ENCODE peak calls at places on chromosomes 7 and 10, in nine cellular contexts. A is astrocyte; L is heart right ventricle; K is K562; C is GM06990; H is GM12878; U is CD8-positive, alpha-beta T cell; S is right atrium auricular region; Y is cardiac muscle cell. Z is an unnamed sample.

GRCh38 chr7:106858618-106859532 is 6.2 kb upstream of the PIK3CG start:
- DNase-seq in K (peak; percentile 88), S (no peak), H (no peak), L (peak; percentile 70), Y (peak; percentile 52), C (no peak), A (no peak), U (no peak), Z (peak; percentile 80)

GRCh38 chr7:151436446-151437162 is 3.3 kb downstream of the CRYGN start:
- DNase-seq in H (no peak), C (no peak), K (no peak), S (no peak), U (no peak), A (no peak), Y (peak; percentile 38), L (no peak), Z (peak; percentile 49)

GRCh38 chr7:2876031-2876862 is 32.1 kb upstream of the GNA12 start:
- DNase-seq in U (no peak), H (no peak), K (no peak), A (peak; percentile 82), L (no peak), Y (peak; percentile 38), S (no peak), C (no peak), Z (no peak)

GRCh38 chr10:124647421-124648130 is 96.6 kb downstream of the FAM53B start:
- DNase-seq in H (peak; percentile 50), U (peak; percentile 69), A (no peak), K (peak; percentile 60), Y (peak; percentile 52), S (peak; percentile 80), L (peak; percentile 64), C (peak; percentile 61), Z (peak; percentile 41)

GRCh38 chr7:13850185-13850752 is 139.2 kb downstream of the ETV1 start:
- DNase-seq in A (peak; percentile 99), L (no peak), K (peak; percentile 21), U (peak; percentile 38), C (no peak), H (peak; percentile 9), Y (peak; percentile 95), S (no peak), Z (peak; percentile 49)

GRCh38 chr7:73701357-73701995 is 18.0 kb downstream of the STX1A start:
- DNase-seq in C (no peak), K (peak; percentile 77), Y (peak; percentile 57), S (no peak), L (no peak), U (peak; percentile 29), H (no peak), A (peak; percentile 50), Z (peak; percentile 75)

GRCh38 chr7:48237354-48237753 is 66.1 kb downstream of the ABCA13 start:
- DNase-seq in H (no peak), S (no peak), K (no peak), Y (no peak), L (no peak), U (no peak), A (no peak), C (no peak), Z (no peak)

GRCh38 chr7:46145412-46145811 is 224.3 kb upstream of the IGFBP3 start:
- DNase-seq in C (no peak), U (no peak), H (no peak), S (no peak), Y (peak; percentile 98), L (no peak), K (no peak), A (peak; percentile 100), Z (no peak)

GRCh38 chr10:73909716-73910115 is 1.2 kb upstream of the PLAU start:
- DNase-seq in S (no peak), A (no peak), Y (no peak), H (no peak), U (no peak), K (no peak), L (no peak), C (no peak), Z (no peak)

GRCh38 chr10:73911553-73912004 is 647 bp downstream of the PLAU start:
- DNase-seq in H (no peak), A (no peak), L (no peak), C (no peak), U (no peak), Y (no peak), S (no peak), K (no peak), Z (no peak)

GRCh38 chr10:73908853-73909611 is 1.9 kb upstream of the PLAU start:
- DNase-seq in C (peak; percentile 79), A (peak; percentile 97), U (peak; percentile 21), H (peak; percentile 63), K (peak; percentile 49), S (peak; percentile 76), L (no peak), Y (peak; percentile 86), Z (no peak)

GRCh38 chr10:73910764-73911552 is at the start of gene PLAU:
- DNase-seq in U (peak; percentile 38), C (peak; percentile 66), H (no peak), A (no peak), Y (peak; percentile 43), K (peak; percentile 86), S (no peak), L (peak; percentile 68), Z (peak; percentile 46)

DNA sequence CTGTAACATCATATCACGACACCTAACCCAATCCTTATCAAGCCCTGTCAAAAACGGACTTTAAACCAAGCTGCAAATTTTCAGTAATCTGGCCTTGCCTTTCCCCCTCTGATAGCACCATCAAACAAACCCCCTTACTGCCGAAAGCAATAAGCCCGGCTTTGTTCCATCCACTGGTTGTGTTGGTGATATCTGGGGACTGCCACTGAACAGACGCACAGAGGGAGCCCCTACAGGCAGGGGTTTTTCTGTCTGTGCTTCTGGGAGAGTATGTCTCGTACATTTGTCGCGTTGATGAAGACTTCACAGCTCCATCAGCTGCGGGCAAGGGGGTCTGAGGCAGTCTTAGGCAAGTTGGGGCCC is 550 bp upstream of the PLAU start:
- DNase-seq in S (no peak), Y (no peak), C (no peak), L (no peak), H (no peak), A (no peak), U (peak; percentile 13), K (peak; percentile 41), Z (no peak)
- TF ChIP-seq CTCF in S (no peak), Y (peak; percentile 6), C (no peak), L (no peak), H (no peak), A (peak; percentile 3), U (no peak), K (peak; percentile 29), Z (no peak)

GRCh38 chr10:109887272-109887671 is 36.0 kb downstream of the XPNPEP1 start:
- DNase-seq in H (no peak), A (peak; percentile 22), C (no peak), K (no peak), S (peak; percentile 53), Y (peak; percentile 58), U (no peak), L (no peak), Z (no peak)

GRCh38 chr10:109883859-109884771 is 39.2 kb downstream of the XPNPEP1 start:
- DNase-seq in Y (peak; percentile 94), H (no peak), S (peak; percentile 84), U (peak; percentile 65), C (peak; percentile 32), A (peak; percentile 77), L (peak; percentile 48), K (peak; percentile 74), Z (peak; percentile 76)

GRCh38 chr10:109887776-109888175 is 35.5 kb downstream of the XPNPEP1 start:
- DNase-seq in H (no peak), Y (no peak), K (no peak), L (no peak), A (no peak), S (peak; percentile 50), U (no peak), C (no peak), Z (no peak)

GRCh38 chr10:109886037-109886787 is 37.1 kb downstream of the XPNPEP1 start:
- DNase-seq in U (no peak), A (peak; percentile 58), L (no peak), H (no peak), C (no peak), K (no peak), S (peak; percentile 49), Y (no peak), Z (no peak)

GRCh38 chr10:109886788-109887155 is 36.5 kb downstream of the XPNPEP1 start:
- DNase-seq in H (no peak), C (no peak), K (no peak), U (no peak), S (peak; percentile 46), L (no peak), Y (no peak), A (no peak), Z (no peak)
- H3K36me3 ChIP-seq in H (peaks cover 37% of the 10 kb centered on the region), C (peaks cover 21% of the 10 kb centered on the region), K (peaks cover 46% of the 10 kb centered on the region), U (peaks cover 31% of the 10 kb centered on the region), S (peaks cover 35% of the 10 kb centered on the region), L (no peaks in the 10 kb centered on the region), Y (peaks cover 12% of the 10 kb centered on the region), A (peaks cover 22% of the 10 kb centered on the region), Z (peaks cover 6% of the 10 kb centered on the region)

DNA sequence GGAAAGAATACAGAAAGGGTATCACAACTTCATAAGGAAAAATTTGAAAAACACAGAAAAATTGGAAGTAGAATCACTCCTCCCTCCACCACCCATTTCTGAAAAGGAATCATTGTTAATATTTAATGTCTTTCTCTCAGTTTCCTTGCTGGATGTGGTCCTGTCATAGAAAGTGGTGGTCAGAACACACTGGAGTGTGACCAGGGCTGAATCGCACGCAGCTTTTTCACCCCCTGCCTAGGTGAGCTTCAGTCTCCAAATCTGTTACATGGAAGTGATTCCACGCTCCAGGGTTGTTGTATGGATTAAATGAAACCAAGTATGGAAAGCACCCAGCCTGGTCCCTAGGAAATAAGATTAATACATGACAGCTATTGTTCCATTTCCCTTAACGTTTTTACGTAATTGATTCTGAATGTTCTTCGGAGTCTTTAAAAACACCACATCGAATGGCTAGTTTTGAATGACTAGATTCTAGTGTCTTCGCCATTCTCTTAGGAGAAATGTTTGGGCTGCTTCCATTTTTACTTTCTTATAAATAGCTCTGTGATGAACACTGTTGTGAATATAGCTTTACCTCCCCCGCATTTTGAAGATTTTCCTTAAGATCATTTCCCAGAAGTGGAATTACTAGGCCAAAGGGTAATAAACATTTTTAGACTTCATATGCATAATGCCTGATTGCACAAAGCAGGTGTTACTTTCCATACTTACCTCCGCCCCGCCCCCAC is 10.9 kb upstream of the DUSP5 start:
- DNase-seq in H (no peak), Y (no peak), K (no peak), C (no peak), A (no peak), L (no peak), S (no peak), U (no peak), Z (no peak)
- H3K4me3 ChIP-seq in H (no peak overlapping the region), Y (no peak overlapping the region), K (no peak overlapping the region), C (no peak overlapping the region), A (no peak overlapping the region), L (no peak overlapping the region), S (no peak overlapping the region), U (no peak overlapping the region), Z (no peak overlapping the region)

GRCh38 chr7:4841007-4841784 is 20.6 kb downstream of the PAPOLB start:
- DNase-seq in L (no peak), A (no peak), U (no peak), C (no peak), H (no peak), S (no peak), K (no peak), Y (no peak), Z (no peak)

GRCh38 chr7:4842302-4843064 is 19.3 kb downstream of the PAPOLB start:
- DNase-seq in C (no peak), A (no peak), U (no peak), S (no peak), H (no peak), L (no peak), K (no peak), Y (peak; percentile 53), Z (no peak)

GRCh38 chr7:4841836-4842235 is 20.0 kb downstream of the PAPOLB start:
- DNase-seq in A (no peak), H (no peak), C (no peak), S (no peak), L (no peak), U (no peak), Y (no peak), K (no peak), Z (no peak)

GRCh38 chr7:4849390-4849789 is 12.4 kb downstream of the PAPOLB start:
- DNase-seq in C (no peak), L (no peak), K (peak; percentile 48), S (no peak), Y (peak; percentile 17), A (peak; percentile 8), H (no peak), U (no peak), Z (peak; percentile 71)

GRCh38 chr7:4845740-4846142 is 16.1 kb downstream of the PAPOLB start:
- DNase-seq in Y (peak; percentile 65), U (no peak), A (no peak), K (peak; percentile 56), H (no peak), C (no peak), S (peak; percentile 68), L (peak; percentile 57), Z (peak; percentile 56)
- TF ChIP-seq CTCF in Y (peak; percentile 56), U (no peak), A (peak; percentile 7), K (peak; percentile 68), H (no peak), C (no peak), S (peak; percentile 13), L (peak; percentile 43), Z (peak; percentile 67)

Z was measured in BE2C.